ENCODE peak calls at places on chromosomes 7 and 10, in six cellular contexts. S is stomach, U is SJSA1, T is endothelial cell of umbilical vein, G is hepatocyte, B is mesothelial cell of epicardium. N is an unnamed sample.

GRCh38 chr7:90298145-90299038 is 22.7 kb downstream of the FAM237B start:
- DNase-seq in G (peak), S (no peak), T (peak), U (peak), B (no peak), N (peak)

GRCh38 chr7:37369904-37370303 is 78.8 kb downstream of the ELMO1 start:
- DNase-seq in T (no peak), G (peak), S (no peak), B (no peak), U (no peak), N (no peak)

GRCh38 chr10:130179640-130180039 is 43.4 kb downstream of the GLRX3 start:
- DNase-seq in S (no peak), B (no peak), U (peak), G (peak), T (peak), N (peak)

GRCh38 chr10:100006241-100006886 is 3.4 kb downstream of the DNMBP start:
- DNase-seq in S (no peak), B (no peak), U (peak), T (peak), G (peak), N (no peak)

GRCh38 chr10:29067161-29067560 is 221.7 kb upstream of the LYZL1 start:
- DNase-seq in G (no peak), T (no peak), U (no peak), S (no peak), B (no peak), N (no peak)

GRCh38 chr10:111840546-111840945 is 343.0 kb downstream of the GPAM start:
- DNase-seq in U (no peak), T (no peak), B (no peak), S (no peak), G (no peak), N (no peak)

GRCh38 chr7:94182066-94182465 is 177.9 kb upstream of the BET1 start:
- DNase-seq in B (no peak), T (peak), S (no peak), G (peak), U (peak), N (no peak)

GRCh38 chr7:1709281-1709680 is 39.2 kb downstream of the ELFN1 start:
- DNase-seq in U (no peak), S (no peak), T (no peak), G (no peak), B (no peak), N (no peak)

GRCh38 chr10:103470755-103471653 is 8.0 kb downstream of the CALHM3 start:
- DNase-seq in B (no peak), G (no peak), T (no peak), S (peak), U (no peak), N (no peak)

GRCh38 chr7:47371733-47372368 is 210.1 kb downstream of the TNS3 start:
- DNase-seq in U (peak), S (peak), B (peak), G (peak), T (peak), N (peak)

GRCh38 chr10:118950190-118950658 is 79.3 kb upstream of the NANOS1 start:
- DNase-seq in B (no peak), G (no peak), T (peak), U (no peak), S (peak), N (no peak)

GRCh38 chr10:21194510-21194993 is 297.4 kb upstream of the NEBL start:
- DNase-seq in S (peak), B (no peak), T (peak), G (peak), U (no peak), N (no peak)

GRCh38 chr10:128530301-128530700 is 404.1 kb upstream of the MKI67 start:
- DNase-seq in U (no peak), B (no peak), G (peak), S (no peak), T (no peak), N (no peak)

N was measured in NCI-H2081.